ENCODE peak calls at places on chromosome 18, in five cellular contexts. Y is WTC11, W is K562, H is GM12878, N is H1. L is an unnamed sample.

GRCh38 chr18:59897321-59897954 is 2.4 kb upstream of the PMAIP1 start:
- DNase-seq in N (no peak), W (no peak), Y (no peak), H (no peak), L (no peak)

GRCh38 chr18:63422862-63423304 is 607 bp upstream of the VPS4B start:
- DNase-seq in H (no peak), Y (peak; percentile 54), W (no peak), N (no peak), L (no peak)

GRCh38 chr18:59848002-59848401 is 51.8 kb upstream of the PMAIP1 start:
- DNase-seq in Y (no peak), H (no peak), W (no peak), N (no peak), L (no peak)

GRCh38 chr18:12359515-12359927 is 17.5 kb downstream of the AFG3L2 start:
- DNase-seq in N (no peak), H (no peak), Y (no peak), W (no peak), L (no peak)

GRCh38 chr18:47846431-47846830 is 84.0 kb downstream of the SMAD2 start:
- DNase-seq in N (no peak), H (no peak), Y (no peak), W (no peak), L (no peak)

GRCh38 chr18:3152294-3152693 is 67.5 kb downstream of the MYOM1 start:
- DNase-seq in H (no peak), Y (no peak), W (no peak), N (no peak), L (no peak)

GRCh38 chr18:74951165-74951760 is 257.7 kb downstream of the PTGR3 start:
- DNase-seq in H (peak; percentile 59), W (no peak), Y (no peak), N (no peak), L (peak; percentile 32)

GRCh38 chr18:70454705-70455322 is 166.0 kb downstream of the SOCS6 start:
- DNase-seq in H (no peak), N (no peak), Y (no peak), W (peak; percentile 48), L (peak; percentile 60)

GRCh38 chr18:70319185-70319584 is 30.3 kb downstream of the SOCS6 start:
- DNase-seq in Y (no peak), H (no peak), W (no peak), N (no peak), L (no peak)

GRCh38 chr18:58230438-58231179 is 186.6 kb downstream of the NEDD4L start:
- DNase-seq in H (no peak), Y (no peak), W (no peak), N (no peak), L (no peak)

GRCh38 chr18:8991131-8991530 is 111.4 kb upstream of the NDUFV2 start:
- DNase-seq in W (no peak), Y (no peak), H (no peak), N (no peak), L (no peak)

GRCh38 chr18:57210101-57210661 is 63.3 kb downstream of the BOD1L2 start:
- DNase-seq in H (no peak), Y (peak; percentile 52), N (peak; percentile 63), W (no peak), L (peak; percentile 45)

GRCh38 chr18:35524236-35524635 is 26.5 kb upstream of the INO80C start:
- DNase-seq in H (no peak), W (no peak), N (no peak), Y (no peak), L (no peak)

GRCh38 chr18:59459352-59460059 is 100.4 kb upstream of the LMAN1 start:
- DNase-seq in Y (no peak), W (peak; percentile 35), H (no peak), N (no peak), L (peak; percentile 16)

GRCh38 chr18:13105059-13105458 is 113.5 kb upstream of the LDLRAD4 start:
- DNase-seq in Y (no peak), W (no peak), N (no peak), H (no peak), L (no peak)

GRCh38 chr18:10797882-10798281 is 272.1 kb downstream of the NAPG start:
- DNase-seq in H (no peak), Y (peak; percentile 41), W (no peak), N (no peak), L (no peak)
- TF ChIP-seq ATF2 in H (no peak), Y (no peak), W (no peak), N (no peak), L (no peak)

DNA sequence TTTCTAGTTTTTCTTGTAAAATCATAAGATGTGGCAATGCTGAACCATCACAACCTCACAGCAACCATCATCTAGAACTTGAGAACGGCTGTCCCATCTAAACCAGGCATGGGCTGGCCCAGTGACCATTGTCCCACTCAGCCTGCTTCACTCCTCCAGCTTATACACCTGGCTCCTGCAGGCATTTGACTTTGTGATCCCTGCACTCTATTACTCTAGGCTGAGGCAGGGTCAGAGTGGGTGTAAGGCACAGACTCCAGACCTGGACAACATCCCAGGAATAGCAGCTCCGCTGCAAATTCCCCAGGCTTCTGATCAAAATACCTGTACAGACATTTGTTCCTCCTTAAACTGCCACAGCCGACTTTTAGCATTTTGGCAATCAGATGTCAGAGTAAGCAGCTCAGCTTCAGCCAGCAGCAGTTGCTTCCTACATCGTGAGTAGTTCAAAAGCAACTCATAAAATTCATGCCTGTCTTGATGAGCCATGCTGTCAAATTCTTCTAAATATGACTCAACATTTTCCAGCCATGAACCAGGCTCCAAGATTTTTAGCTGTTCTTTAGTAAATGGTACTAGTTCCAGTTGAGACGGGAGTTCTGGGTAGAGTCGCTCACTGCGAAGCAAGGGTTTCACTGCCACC is 12.9 kb downstream of the EPG5 start:
- DNase-seq in W (no peak), Y (no peak), H (no peak), N (no peak), L (no peak)
- TF ChIP-seq ATF2 in W (no peak), Y (no peak), H (no peak), N (no peak), L (no peak)

GRCh38 chr18:42157878-42158277 is 202.8 kb downstream of the PIK3C3 start:
- DNase-seq in N (no peak), W (no peak), Y (no peak), H (no peak), L (no peak)
- TF ChIP-seq ATF2 in N (no peak), W (no peak), Y (no peak), H (no peak), L (no peak)

GRCh38 chr18:14947482-14948162 is 199.7 kb downstream of the ANKRD30B start:
- DNase-seq in H (no peak), W (no peak), N (no peak), Y (no peak), L (no peak)
- TF ChIP-seq ATF2 in H (no peak), W (no peak), N (no peak), Y (no peak), L (no peak)

DNA sequence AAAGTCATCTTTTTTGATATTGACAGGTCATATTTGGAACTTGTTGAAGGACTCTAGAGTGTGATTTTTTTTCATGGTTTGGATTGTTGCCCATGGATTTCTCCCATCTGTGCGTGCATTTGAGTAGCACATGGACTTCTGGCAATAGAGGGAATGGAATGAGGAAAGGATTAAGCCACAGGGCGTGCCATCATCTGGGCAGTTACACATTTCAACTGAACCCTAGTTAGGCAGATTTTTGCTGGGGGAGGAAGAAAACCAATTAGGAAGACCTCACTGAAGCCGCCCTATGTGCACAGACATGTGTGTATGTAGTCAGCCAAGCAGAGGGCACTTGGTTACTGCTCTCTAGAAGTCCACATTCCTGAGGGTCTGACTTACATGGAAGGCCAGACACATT is 72.5 kb downstream of the TPGS2 start:
- DNase-seq in Y (no peak), N (no peak), W (no peak), H (no peak), L (no peak)
- TF ChIP-seq ATF2 in Y (no peak), N (no peak), W (no peak), H (no peak), L (no peak)

DNA sequence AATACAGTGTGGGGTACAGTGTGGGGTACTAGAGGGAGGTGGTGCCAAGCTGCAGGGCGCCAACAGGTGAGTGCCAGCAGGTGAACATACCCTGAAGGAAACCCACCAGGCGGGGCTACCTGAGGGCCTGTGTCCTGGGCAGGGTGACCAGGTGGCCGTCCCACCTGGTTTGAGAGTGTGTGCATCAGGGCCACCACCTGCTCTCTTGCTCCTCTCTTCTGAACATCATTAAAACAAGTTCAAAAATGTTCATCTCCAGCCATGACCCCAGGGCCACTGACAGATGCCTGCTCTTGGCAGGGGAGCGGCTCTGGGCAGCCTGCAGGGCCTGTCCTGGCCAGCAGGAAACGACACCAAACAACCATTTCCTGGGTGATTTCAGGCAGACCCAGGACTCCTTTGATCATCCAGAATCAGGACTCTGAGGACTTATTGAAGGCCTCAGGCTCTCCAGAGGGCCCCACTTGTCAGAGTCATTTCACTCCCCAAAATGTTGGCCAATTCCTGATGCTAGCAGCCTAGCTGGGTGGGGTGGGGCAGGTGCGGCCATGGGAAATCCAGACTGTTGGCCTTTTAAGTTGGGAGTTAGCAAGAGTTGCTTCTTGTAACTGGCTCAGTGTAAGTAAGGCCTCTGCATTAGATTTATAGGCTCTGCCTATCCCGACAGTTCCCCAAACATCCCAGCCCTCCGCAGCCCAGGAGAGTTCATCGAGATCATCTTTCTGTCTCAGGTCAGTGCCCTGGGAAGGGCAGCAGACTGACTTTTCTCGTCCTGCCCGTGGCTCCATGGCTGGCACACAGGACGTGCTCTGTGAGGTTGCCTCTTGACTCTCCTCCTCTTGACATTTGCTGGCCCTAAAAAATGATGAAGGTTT is 111.5 kb upstream of the ZNF236 start:
- DNase-seq in W (no peak), H (no peak), N (no peak), Y (no peak), L (no peak)
- TF ChIP-seq ATF2 in W (no peak), H (no peak), N (no peak), Y (no peak), L (no peak)